ENCODE peak calls at places on chromosomes 3 and 15, in seven cellular contexts. X, R, U, C, L, W and S are unnamed samples.

GRCh38 chr15:81087121-81087520 is 46.9 kb upstream of the CFAP161 start:
- DNase-seq in X (no peak), L (no peak), C (no peak), R (no peak), U (peak), W (no peak), S (no peak)

GRCh38 chr3:128307781-128308469 is 154.6 kb downstream of the EEFSEC start:
- DNase-seq in L (no peak), R (no peak), W (no peak), X (no peak), C (no peak), U (no peak), S (no peak)

GRCh38 chr15:89690276-89691218 is at the start of the genes PEX11A and WDR93:
- DNase-seq in L (peak), R (peak), U (peak), W (peak), C (peak), X (peak), S (peak)

GRCh38 chr3:5212625-5213573 is 25.4 kb downstream of the EDEM1 start:
- DNase-seq in U (no peak), R (no peak), W (no peak), C (no peak), X (no peak), L (no peak), S (no peak)

GRCh38 chr15:42576776-42577175 is 1.4 kb downstream of the STARD9 start:
- DNase-seq in W (no peak), L (no peak), U (no peak), X (no peak), R (no peak), C (no peak), S (no peak)

GRCh38 chr15:66619152-66619903 is 53.5 kb upstream of the LCTL start:
- DNase-seq in X (no peak), C (peak), U (peak), W (peak), L (peak), R (peak), S (peak)

GRCh38 chr3:108822167-108822897 is at the start of gene TRAT1:
- DNase-seq in X (no peak), U (no peak), R (no peak), W (no peak), L (no peak), C (no peak), S (no peak)

GRCh38 chr15:89888214-89888804 is 5.5 kb downstream of the AP3S2 start:
- DNase-seq in L (peak), W (no peak), U (peak), R (peak), C (no peak), X (no peak), S (peak)

GRCh38 chr3:173732237-173732636 is 334.7 kb downstream of the NLGN1 start:
- DNase-seq in R (no peak), U (no peak), C (no peak), X (no peak), W (no peak), L (no peak), S (no peak)

GRCh38 chr3:29370021-29370420 is 89.2 kb downstream of the RBMS3 start:
- DNase-seq in L (no peak), C (no peak), W (no peak), X (no peak), R (no peak), U (no peak), S (no peak)

GRCh38 chr3:16252988-16253387 is 11.8 kb downstream of the DPH3 start:
- DNase-seq in R (no peak), X (no peak), U (no peak), L (no peak), W (no peak), C (no peak), S (no peak)

GRCh38 chr3:75176886-75177285 is 487.2 kb upstream of the FRG2C start:
- DNase-seq in U (no peak), L (no peak), X (no peak), R (no peak), W (no peak), C (no peak), S (no peak)

GRCh38 chr3:57928511-57928910 is 79.7 kb upstream of the FLNB start:
- DNase-seq in W (no peak), U (no peak), L (no peak), R (no peak), X (no peak), C (no peak), S (no peak)

GRCh38 chr15:71780349-71780976 is 29.9 kb upstream of the NR2E3 start:
- DNase-seq in U (peak), C (no peak), W (peak), L (peak), R (no peak), X (no peak), S (peak)

GRCh38 chr15:78075490-78076230 is 1.9 kb downstream of the TBC1D2B start:
- DNase-seq in W (peak), U (peak), C (peak), X (no peak), L (peak), R (peak), S (no peak)

GRCh38 chr15:81091889-81092558 is 42.0 kb upstream of the CFAP161 start:
- DNase-seq in U (peak), R (peak), L (peak), W (peak), C (no peak), X (no peak), S (peak)

GRCh38 chr15:78051622-78052405 is 25.7 kb downstream of the TBC1D2B start:
- DNase-seq in L (peak), U (peak), C (no peak), W (no peak), X (no peak), R (no peak), S (no peak)

GRCh38 chr3:64352596-64352989 is 127.3 kb upstream of the PRICKLE2 start:
- DNase-seq in U (no peak), L (no peak), C (no peak), R (no peak), X (no peak), W (no peak), S (no peak)

GRCh38 chr15:31551323-31551722 is 224.7 kb downstream of the KLF13 start:
- DNase-seq in L (no peak), R (no peak), C (no peak), U (no peak), X (no peak), W (no peak), S (no peak)

GRCh38 chr3:42934910-42935309 is 29.0 kb downstream of the ZNF662 start:
- DNase-seq in W (no peak), L (no peak), U (no peak), R (no peak), C (no peak), X (no peak), S (no peak)

GRCh38 chr15:42035362-42035761 is 14.5 kb upstream of the PLA2G4E start:
- DNase-seq in R (no peak), C (peak), U (peak), W (no peak), L (no peak), X (no peak), S (no peak)

GRCh38 chr15:21261396-21261964 is 178.8 kb downstream of the POTEB3 start:
- DNase-seq in W (no peak), R (no peak), X (no peak), C (no peak), U (no peak), L (no peak), S (no peak)

GRCh38 chr3:197256836-197257444 is 41.5 kb downstream of the DLG1 start:
- DNase-seq in C (peak), R (peak), U (peak), X (no peak), W (peak), L (peak), S (peak)
- TF ChIP-seq CTCF in C (no peak), R (peak), U (peak), X (peak), W (peak), L (peak), S (peak)

GRCh38 chr3:134796313-134797079 is 1.4 kb downstream of the EPHB1 start:
- DNase-seq in C (no peak), L (no peak), U (peak), R (no peak), X (no peak), W (no peak), S (no peak)
- H3K4me3 ChIP-seq in C (peak), L (no peak), U (peak), R (peak), X (no peak), W (peak), S (no peak)

DNA sequence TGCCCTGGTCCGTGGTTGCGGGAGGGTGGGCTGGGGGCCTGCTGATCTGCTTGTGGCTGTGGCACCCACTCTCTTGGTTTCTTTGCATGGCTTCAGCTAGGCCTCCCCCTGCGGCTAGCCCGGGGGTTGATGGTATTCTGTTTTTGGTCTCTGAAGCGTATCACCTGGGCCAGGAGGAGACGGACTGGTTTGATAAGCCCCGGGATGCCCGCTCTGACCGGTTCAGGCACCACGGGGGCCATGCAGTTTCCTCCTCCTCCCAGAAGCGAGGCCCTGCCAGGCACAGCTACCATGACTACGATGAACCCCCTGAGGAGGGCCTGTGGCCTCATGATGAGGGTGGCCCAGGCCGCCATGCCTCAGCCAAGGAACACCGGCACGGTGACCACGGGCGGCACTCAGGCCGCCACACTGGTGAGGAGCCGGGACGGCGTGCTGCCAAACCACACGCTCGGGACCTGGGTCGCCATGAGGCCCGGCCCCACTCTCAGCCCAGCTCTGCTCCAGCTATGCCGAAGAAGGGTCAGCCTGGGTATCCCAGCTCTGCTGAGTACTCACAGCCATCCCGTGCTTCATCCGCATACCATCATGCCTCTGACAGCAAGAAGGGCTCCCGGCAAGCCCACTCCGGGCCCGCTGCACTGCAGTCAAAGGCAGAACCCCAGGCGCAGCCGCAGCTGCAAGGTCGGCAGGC is 11.3 kb upstream of the APEH start:
- DNase-seq in C (no peak), L (no peak), X (no peak), W (no peak), R (no peak), U (no peak), S (no peak)
- TF ChIP-seq CTCF in C (no peak), L (no peak), X (no peak), W (no peak), R (no peak), U (no peak), S (no peak)

GRCh38 chr3:66493464-66494099 is 7.2 kb downstream of the LRIG1 start:
- DNase-seq in X (no peak), U (no peak), W (no peak), C (no peak), R (no peak), L (no peak), S (no peak)
- H3K4me3 ChIP-seq in X (no peak), U (no peak), W (no peak), C (no peak), R (no peak), L (no peak), S (no peak)

GRCh38 chr3:146221276-146221675 is 29.6 kb downstream of the PLSCR4 start:
- DNase-seq in W (no peak), R (no peak), X (no peak), U (no peak), L (no peak), C (no peak), S (no peak)

GRCh38 chr3:146218880-146219866 is 31.7 kb downstream of the PLSCR4 start:
- DNase-seq in C (no peak), R (peak), L (peak), U (peak), W (peak), X (peak), S (no peak)

GRCh38 chr3:146223401-146224373 is 27.2 kb downstream of the PLSCR4 start:
- DNase-seq in C (no peak), U (no peak), W (no peak), L (peak), R (no peak), X (no peak), S (no peak)

GRCh38 chr3:146227486-146227885 is 23.4 kb downstream of the PLSCR4 start:
- DNase-seq in C (no peak), R (no peak), L (no peak), U (no peak), W (no peak), X (no peak), S (no peak)

GRCh38 chr3:146222204-146223046 is 28.5 kb downstream of the PLSCR4 start:
- DNase-seq in R (no peak), U (peak), W (no peak), C (no peak), L (no peak), X (no peak), S (no peak)
- TF ChIP-seq CTCF in R (no peak), U (no peak), W (no peak), C (no peak), L (no peak), X (no peak), S (no peak)

DNA sequence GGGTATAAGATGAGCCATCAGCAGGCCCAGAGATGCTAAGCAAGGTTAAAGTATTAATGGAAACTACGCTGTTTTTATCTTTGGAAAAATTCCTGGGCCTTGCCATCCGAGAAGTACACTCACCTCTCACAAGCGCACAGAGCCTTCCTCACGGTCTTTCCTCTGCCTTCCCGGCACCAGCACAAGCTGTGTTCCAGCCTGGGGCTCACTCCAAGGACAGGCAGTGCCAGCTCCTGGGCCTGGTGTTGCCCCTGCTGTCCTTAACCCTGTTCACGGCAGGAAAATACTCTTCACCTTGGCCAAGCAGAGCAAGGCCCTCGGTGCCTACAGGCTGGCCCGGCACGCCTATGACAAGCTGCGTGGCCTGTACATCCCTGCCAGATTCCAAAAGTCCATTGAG is 14.3 kb upstream of the RHO start:
- DNase-seq in U (no peak), X (no peak), C (no peak), W (no peak), R (no peak), L (no peak), S (no peak)
- H3K4me3 ChIP-seq in U (no peak), X (no peak), C (no peak), W (no peak), R (no peak), L (no peak), S (no peak)